ENCODE peak calls at places on chromosomes 1 and 21, in nine cellular contexts. T, V, X, F, N, O, Y, L and Z are unnamed samples.
A peak's percentile ranks its signal among the peaks of the same experiment; 100 is the strongest.

GRCh38 chr1:50651476-50652263 is 228.4 kb upstream of the DMRTA2 start:
- DNase-seq in V (no peak), Y (no peak), L (no peak), F (no peak), O (no peak), N (no peak), X (no peak), T (no peak), Z (no peak)

GRCh38 chr1:14519976-14520375 is 78.5 kb upstream of the KAZN start:
- DNase-seq in V (no peak), T (no peak), N (peak; percentile 18), L (no peak), F (no peak), Y (no peak), O (no peak), X (peak; percentile 84), Z (no peak)

GRCh38 chr1:224282140-224282539 is 47.8 kb downstream of the NVL start:
- DNase-seq in O (no peak), L (no peak), T (no peak), N (no peak), X (no peak), F (no peak), V (no peak), Y (no peak), Z (no peak)

GRCh38 chr21:29196021-29196663 is 65.7 kb downstream of the MAP3K7CL start:
- DNase-seq in Y (peak; percentile 91), X (peak; percentile 92), T (peak; percentile 80), V (peak; percentile 90), F (no peak), O (peak; percentile 5), N (peak; percentile 93), L (peak; percentile 39), Z (peak; percentile 79)

GRCh38 chr1:216903389-216903754 is 180.1 kb upstream of the ESRRG start:
- DNase-seq in F (no peak), N (peak; percentile 95), Y (peak; percentile 91), V (no peak), X (peak; percentile 1), L (no peak), O (no peak), T (peak; percentile 90), Z (no peak)

GRCh38 chr1:214475331-214475730 is 76.1 kb downstream of the PTPN14 start:
- DNase-seq in V (no peak), F (no peak), T (peak; percentile 77), Y (peak; percentile 75), X (no peak), O (no peak), N (no peak), L (no peak), Z (no peak)

GRCh38 chr1:45205000-45205909 is 1.1 kb downstream of the ZSWIM5 start:
- DNase-seq in V (peak; percentile 49), N (peak; percentile 51), X (peak; percentile 68), O (no peak), L (peak; percentile 12), F (peak; percentile 86), T (no peak), Y (no peak), Z (no peak)

GRCh38 chr21:41770901-41771624 is 4.2 kb upstream of the RIPK4 start:
- DNase-seq in O (no peak), N (no peak), V (no peak), T (no peak), X (no peak), F (peak; percentile 68), L (no peak), Y (no peak), Z (no peak)

GRCh38 chr1:115978292-115978941 is 2.1 kb downstream of the SLC22A15 start:
- DNase-seq in N (no peak), T (no peak), L (no peak), X (peak; percentile 5), V (no peak), F (no peak), O (no peak), Y (peak; percentile 3), Z (no peak)

GRCh38 chr1:101236546-101237228 is at the start of gene S1PR1:
- DNase-seq in T (peak; percentile 32), N (peak; percentile 63), F (peak; percentile 94), X (peak; percentile 81), Y (peak; percentile 50), V (peak; percentile 96), O (peak; percentile 39), L (no peak), Z (no peak)

GRCh38 chr1:16152521-16153087 is 3.3 kb downstream of the EPHA2 start:
- DNase-seq in Y (no peak), N (peak; percentile 66), O (no peak), F (peak; percentile 82), V (peak; percentile 74), L (no peak), X (no peak), T (no peak), Z (no peak)

GRCh38 chr1:102252731-102253360 is 256.1 kb upstream of the OLFM3 start:
- DNase-seq in Y (no peak), X (no peak), T (no peak), F (no peak), O (no peak), L (no peak), V (no peak), N (no peak), Z (no peak)

GRCh38 chr1:160806109-160806665 is 10.2 kb downstream of the LY9 start:
- DNase-seq in F (no peak), V (no peak), X (no peak), L (no peak), T (no peak), Y (no peak), O (no peak), N (no peak), Z (no peak)

GRCh38 chr1:160807738-160808137 is 11.8 kb downstream of the LY9 start:
- DNase-seq in L (no peak), O (no peak), F (no peak), X (no peak), Y (no peak), T (no peak), V (no peak), N (no peak), Z (no peak)

GRCh38 chr1:160806784-160807183 is 10.8 kb downstream of the LY9 start:
- DNase-seq in V (no peak), O (no peak), T (no peak), Y (no peak), N (no peak), L (no peak), X (no peak), F (no peak), Z (no peak)

GRCh38 chr1:160807242-160807641 is 11.3 kb downstream of the LY9 start:
- DNase-seq in V (no peak), X (no peak), Y (no peak), N (no peak), F (no peak), T (no peak), L (no peak), O (no peak), Z (no peak)

DNA sequence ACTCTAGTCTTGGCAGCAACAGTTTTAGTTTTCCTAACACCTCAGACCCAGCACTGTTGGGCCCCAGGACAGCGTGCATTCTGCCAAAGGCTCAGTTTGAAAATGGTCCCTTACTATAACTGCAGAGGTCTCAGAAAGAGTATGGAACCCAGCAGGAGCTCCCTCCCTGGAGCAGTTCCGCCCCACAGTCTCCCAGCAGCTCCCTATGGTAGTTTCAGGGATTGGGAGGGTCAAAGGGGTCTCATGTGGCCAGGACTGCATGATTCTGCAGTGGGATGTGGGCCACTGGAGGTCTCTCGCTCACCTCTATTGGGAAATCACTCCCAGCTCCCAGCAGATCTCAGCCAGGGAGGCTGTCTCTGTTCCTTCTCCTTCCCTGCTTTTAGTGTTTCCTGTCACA is 12.3 kb downstream of the LY9 start:
- DNase-seq in T (no peak), N (no peak), L (no peak), Y (no peak), F (no peak), O (no peak), X (no peak), V (no peak), Z (no peak)
- H3K9me3 ChIP-seq in T (no peaks in the 10 kb centered on the region), N (no peaks in the 10 kb centered on the region), L (peaks cover 3% of the 10 kb centered on the region), Y (no peaks in the 10 kb centered on the region), F (peaks cover 3% of the 10 kb centered on the region), O (no peaks in the 10 kb centered on the region), X (no peaks in the 10 kb centered on the region), V (no peaks in the 10 kb centered on the region), Z (no peaks in the 10 kb centered on the region)

GRCh38 chr1:193674292-193674944 is 488.0 kb upstream of the B3GALT2 start:
- DNase-seq in N (peak; percentile 55), O (no peak), F (no peak), Y (no peak), L (no peak), V (peak; percentile 51), X (no peak), T (no peak), Z (no peak)

GRCh38 chr1:193676996-193677569 is 490.7 kb upstream of the B3GALT2 start:
- DNase-seq in O (no peak), V (no peak), X (no peak), N (peak; percentile 56), F (no peak), T (no peak), L (no peak), Y (no peak), Z (no peak)

GRCh38 chr1:193680247-193680923 is 494.0 kb upstream of the B3GALT2 start:
- DNase-seq in Y (no peak), F (no peak), N (no peak), V (no peak), X (no peak), T (no peak), O (no peak), L (no peak), Z (no peak)

GRCh38 chr1:193680924-193681316 is 494.5 kb upstream of the B3GALT2 start:
- DNase-seq in V (no peak), O (no peak), Y (no peak), T (no peak), F (no peak), L (no peak), N (no peak), X (no peak), Z (no peak)

GRCh38 chr1:193677874-193678273 is 491.5 kb upstream of the B3GALT2 start:
- DNase-seq in Y (no peak), T (no peak), F (no peak), L (no peak), O (no peak), X (no peak), N (peak; percentile 66), V (no peak), Z (no peak)
- TF ChIP-seq EZH2 in Y (no peak), T (no peak), F (no peak), L (no peak), O (no peak), X (no peak), N (no peak), V (no peak), Z (no peak)

DNA sequence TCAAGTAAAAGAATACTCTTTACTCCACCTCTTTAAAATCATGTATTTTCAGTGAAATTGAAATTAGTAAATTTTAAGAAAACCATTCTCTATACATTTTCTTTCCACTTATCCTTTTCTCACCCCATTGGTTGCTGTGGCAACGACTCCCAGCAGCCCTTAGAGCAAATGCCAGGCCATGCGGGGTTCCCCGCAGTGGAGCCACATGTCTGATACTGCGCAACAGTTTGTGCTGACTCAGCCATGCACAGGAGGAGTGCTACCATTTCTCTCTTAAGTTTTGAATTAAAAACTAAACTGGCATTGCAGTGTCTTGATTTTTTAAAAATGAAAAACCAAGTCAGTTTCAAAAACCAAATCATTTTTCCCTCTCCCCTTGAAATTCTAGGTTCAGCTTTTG is 214.1 kb upstream of the L1TD1 start:
- DNase-seq in X (no peak), N (peak; percentile 2), L (no peak), T (no peak), O (no peak), V (no peak), F (peak; percentile 42), Y (peak; percentile 27), Z (no peak)
- H3K4me2 ChIP-seq in X (no peak overlapping the region), N (no peak overlapping the region), L (no peak overlapping the region), T (no peak overlapping the region), O (no peak overlapping the region), V (no peak overlapping the region), F (no peak overlapping the region), Y (no peak overlapping the region), Z (no peak overlapping the region)

GRCh38 chr21:45966995-45967394 is 14.6 kb upstream of the COL6A1 start:
- DNase-seq in L (no peak), V (no peak), O (no peak), F (no peak), N (no peak), T (no peak), Y (no peak), X (no peak), Z (no peak)
- H3K9me3 ChIP-seq in L (no peaks in the 10 kb centered on the region), V (no peaks in the 10 kb centered on the region), O (peaks cover 19% of the 10 kb centered on the region), F (no peaks in the 10 kb centered on the region), N (no peaks in the 10 kb centered on the region), T (peaks cover 3% of the 10 kb centered on the region), Y (peaks cover 4% of the 10 kb centered on the region), X (no peaks in the 10 kb centered on the region), Z (no peaks in the 10 kb centered on the region)